ENCODE peak calls at places on chromosome 15, in ten cellular contexts. H is HS-5; T is NCI-H1092; V is left ventricle myocardium inferior; G is mucosa of descending colon; B is MM.1S; R is EL; S is HT-29; Y is NCI-H1417; O is activated CD8-positive, alpha-beta memory T cell treated with anti-CD3 and anti-CD28 coated beads for 24 hours. F is an unnamed sample.

GRCh38 chr15:73944161-73945099 is 18.2 kb downstream of the LOXL1 start:
- DNase-seq in H (no peak), T (no peak), V (no peak), G (no peak), B (no peak), R (no peak), S (no peak), Y (no peak), O (no peak), F (no peak)

GRCh38 chr15:76994971-76995945 is at the start of gene PSTPIP1:
- DNase-seq in H (no peak), T (no peak), V (peak; percentile 37), G (peak; percentile 89), B (no peak), R (no peak), S (no peak), Y (no peak), O (peak; percentile 88), F (peak; percentile 7)

GRCh38 chr15:69474846-69475455 is 22.3 kb downstream of the RPLP1 start:
- DNase-seq in H (no peak), T (no peak), V (no peak), G (no peak), B (no peak), R (peak; percentile 40), S (no peak), Y (no peak), O (no peak), F (no peak)

GRCh38 chr15:64008177-64008576 is 38.1 kb downstream of the DAPK2 start:
- DNase-seq in H (no peak), T (no peak), V (no peak), G (no peak), B (no peak), R (no peak), S (no peak), Y (no peak), O (no peak), F (no peak)

GRCh38 chr15:101070024-101070423 is 150.9 kb downstream of the LRRK1 start:
- DNase-seq in H (no peak), T (no peak), V (no peak), G (peak; percentile 34), B (no peak), R (no peak), S (no peak), Y (no peak), O (no peak), F (no peak)

GRCh38 chr15:35603298-35603697 is 57.3 kb upstream of the DPH6 start:
- DNase-seq in H (peak; percentile 32), T (no peak), V (no peak), G (no peak), B (no peak), R (peak; percentile 23), S (no peak), Y (no peak), O (no peak), F (no peak)

GRCh38 chr15:55915876-55916567 is 77.4 kb downstream of the NEDD4 start:
- DNase-seq in H (no peak), T (no peak), V (no peak), G (no peak), B (no peak), R (peak; percentile 60), S (no peak), Y (no peak), O (no peak), F (no peak)

GRCh38 chr15:92683511-92683834 is 27.9 kb upstream of the FAM174B start:
- DNase-seq in H (no peak), T (peak; percentile 16), V (peak; percentile 32), G (no peak), B (no peak), R (no peak), S (peak; percentile 92), Y (peak; percentile 46), O (no peak), F (no peak)

GRCh38 chr15:49472338-49472737 is 49.3 kb downstream of the FGF7 start:
- DNase-seq in H (no peak), T (no peak), V (no peak), G (no peak), B (no peak), R (no peak), S (no peak), Y (no peak), O (no peak), F (no peak)

GRCh38 chr15:66765478-66766281 is 63.6 kb downstream of the SMAD6 start:
- DNase-seq in H (no peak), T (no peak), V (peak; percentile 9), G (peak; percentile 73), B (peak; percentile 39), R (peak; percentile 87), S (peak; percentile 100), Y (no peak), O (no peak), F (no peak)

GRCh38 chr15:73839699-73840098 is 33.7 kb upstream of the TBC1D21 start:
- DNase-seq in H (no peak), T (no peak), V (no peak), G (no peak), B (no peak), R (no peak), S (no peak), Y (no peak), O (no peak), F (no peak)

GRCh38 chr15:83204697-83205096 is 2.9 kb downstream of the HDGFL3 start:
- DNase-seq in H (no peak), T (no peak), V (no peak), G (no peak), B (no peak), R (no peak), S (no peak), Y (no peak), O (no peak), F (no peak)

GRCh38 chr15:89370120-89371077 is 35.8 kb upstream of the POLG start:
- DNase-seq in H (no peak), T (no peak), V (no peak), G (no peak), B (no peak), R (no peak), S (no peak), Y (no peak), O (no peak), F (no peak)

GRCh38 chr15:51038258-51039042 is 56.3 kb downstream of the TNFAIP8L3 start:
- DNase-seq in H (no peak), T (no peak), V (no peak), G (no peak), B (no peak), R (no peak), S (peak; percentile 56), Y (no peak), O (no peak), F (no peak)

GRCh38 chr15:55685292-55685691 is 57.7 kb downstream of the PRTG start:
- DNase-seq in H (peak; percentile 31), T (no peak), V (no peak), G (no peak), B (no peak), R (no peak), S (no peak), Y (no peak), O (no peak), F (no peak)

GRCh38 chr15:29259233-29259632 is 10.4 kb downstream of the NSMCE3 start:
- DNase-seq in H (no peak), T (no peak), V (no peak), G (no peak), B (no peak), R (no peak), S (no peak), Y (no peak), O (no peak), F (no peak)